ENCODE peak calls at places on chromosome 1, in eight cellular contexts. One of them, this sample, is unnamed.

GRCh38 chr1:236421022-236421421 is 26.9 kb downstream of the EDARADD start:
- DNase-seq in NB4: no peak
- DNase-seq in tibial artery: no peak
- DNase-seq in Peyer's patch: no peak
- DNase-seq in GM23248: peak
- DNase-seq in SK-N-SH: no peak
- DNase-seq in neural progenitor cell: no peak
- DNase-seq in neuronal stem cell: no peak
- DNase-seq in this sample: no peak

GRCh38 chr1:77834771-77835334 is 53.6 kb upstream of the NEXN start:
- DNase-seq in SK-N-SH: no peak
- DNase-seq in tibial artery: peak
- DNase-seq in NB4: no peak
- DNase-seq in GM23248: peak
- DNase-seq in Peyer's patch: no peak
- DNase-seq in neural progenitor cell: no peak
- DNase-seq in neuronal stem cell: no peak
- DNase-seq in this sample: peak

GRCh38 chr1:228161866-228162265 is 3.7 kb upstream of the IBA57 start:
- DNase-seq in GM23248: no peak
- DNase-seq in neural progenitor cell: peak
- DNase-seq in Peyer's patch: no peak
- DNase-seq in neuronal stem cell: no peak
- DNase-seq in tibial artery: no peak
- DNase-seq in SK-N-SH: no peak
- DNase-seq in NB4: no peak
- DNase-seq in this sample: no peak

GRCh38 chr1:184110253-184111204 is 59.0 kb downstream of the TSEN15 start:
- DNase-seq in tibial artery: no peak
- DNase-seq in neuronal stem cell: no peak
- DNase-seq in neural progenitor cell: no peak
- DNase-seq in Peyer's patch: no peak
- DNase-seq in SK-N-SH: peak
- DNase-seq in NB4: peak
- DNase-seq in GM23248: no peak
- DNase-seq in this sample: peak

GRCh38 chr1:113439272-113439660 is 49.0 kb downstream of the MAGI3 start:
- DNase-seq in tibial artery: no peak
- DNase-seq in SK-N-SH: no peak
- DNase-seq in Peyer's patch: no peak
- DNase-seq in neural progenitor cell: no peak
- DNase-seq in neuronal stem cell: no peak
- DNase-seq in NB4: no peak
- DNase-seq in GM23248: no peak
- DNase-seq in this sample: no peak

GRCh38 chr1:116164056-116164889 is 53.1 kb downstream of the MAB21L3 start:
- DNase-seq in tibial artery: peak
- DNase-seq in neural progenitor cell: no peak
- DNase-seq in GM23248: peak
- DNase-seq in neuronal stem cell: no peak
- DNase-seq in NB4: no peak
- DNase-seq in SK-N-SH: peak
- DNase-seq in Peyer's patch: no peak
- DNase-seq in this sample: no peak

GRCh38 chr1:65068202-65069011 is 79.6 kb upstream of the AK4 start:
- DNase-seq in NB4: no peak
- DNase-seq in neural progenitor cell: no peak
- DNase-seq in Peyer's patch: no peak
- DNase-seq in neuronal stem cell: no peak
- DNase-seq in SK-N-SH: peak
- DNase-seq in GM23248: peak
- DNase-seq in tibial artery: no peak
- DNase-seq in this sample: peak

GRCh38 chr1:151867785-151868403 is 14.4 kb upstream of the THEM5 start:
- DNase-seq in neuronal stem cell: no peak
- DNase-seq in GM23248: peak
- DNase-seq in NB4: peak
- DNase-seq in Peyer's patch: no peak
- DNase-seq in SK-N-SH: no peak
- DNase-seq in neural progenitor cell: no peak
- DNase-seq in tibial artery: no peak
- DNase-seq in this sample: peak

GRCh38 chr1:221994274-221994698 is 252.4 kb upstream of the DUSP10 start:
- DNase-seq in SK-N-SH: no peak
- DNase-seq in GM23248: peak
- DNase-seq in neuronal stem cell: no peak
- DNase-seq in tibial artery: no peak
- DNase-seq in NB4: peak
- DNase-seq in Peyer's patch: no peak
- DNase-seq in neural progenitor cell: no peak
- DNase-seq in this sample: peak

GRCh38 chr1:240824238-240824637 is 212.3 kb upstream of the GREM2 start:
- DNase-seq in neuronal stem cell: no peak
- DNase-seq in Peyer's patch: no peak
- DNase-seq in SK-N-SH: no peak
- DNase-seq in neural progenitor cell: no peak
- DNase-seq in GM23248: no peak
- DNase-seq in NB4: no peak
- DNase-seq in tibial artery: no peak
- DNase-seq in this sample: no peak

GRCh38 chr1:54978528-54979326 is 1.7 kb upstream of the TMEM61 start:
- DNase-seq in SK-N-SH: no peak
- DNase-seq in GM23248: no peak
- DNase-seq in Peyer's patch: no peak
- DNase-seq in tibial artery: no peak
- DNase-seq in neural progenitor cell: no peak
- DNase-seq in neuronal stem cell: no peak
- DNase-seq in NB4: no peak
- DNase-seq in this sample: peak

GRCh38 chr1:246020231-246020954 is 486.7 kb downstream of the SMYD3 start:
- DNase-seq in SK-N-SH: no peak
- DNase-seq in GM23248: no peak
- DNase-seq in neuronal stem cell: no peak
- DNase-seq in tibial artery: no peak
- DNase-seq in Peyer's patch: no peak
- DNase-seq in NB4: peak
- DNase-seq in neural progenitor cell: no peak
- DNase-seq in this sample: no peak

GRCh38 chr1:32539584-32540571 is 651 bp downstream of the ZBTB8A start:
- DNase-seq in Peyer's patch: peak
- DNase-seq in NB4: peak
- DNase-seq in SK-N-SH: peak
- DNase-seq in neural progenitor cell: peak
- DNase-seq in neuronal stem cell: peak
- DNase-seq in GM23248: peak
- DNase-seq in tibial artery: peak
- DNase-seq in this sample: peak

DNA sequence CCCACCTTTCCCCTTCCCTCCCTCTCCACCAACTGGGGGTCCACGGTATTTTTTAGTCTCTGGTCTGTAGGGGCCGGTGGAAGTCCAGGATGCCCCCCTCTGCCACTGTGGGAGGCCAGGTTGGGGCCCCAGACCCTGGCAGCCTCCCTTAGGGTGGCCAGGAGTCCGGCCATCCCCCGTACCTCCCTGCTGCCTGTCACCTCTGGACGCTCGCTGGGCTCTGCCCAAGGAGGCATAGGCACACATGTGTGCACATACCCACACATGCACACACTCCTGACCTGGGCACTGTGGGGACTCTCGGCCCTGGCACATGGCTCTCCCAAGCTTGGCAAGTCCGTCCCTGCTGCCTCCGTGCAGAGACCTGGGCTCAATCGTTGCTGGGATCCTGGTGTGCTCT is 53.0 kb downstream of the DISP3 start:
- DNase-seq in neural progenitor cell: no peak
- DNase-seq in tibial artery: no peak
- DNase-seq in neuronal stem cell: no peak
- DNase-seq in NB4: no peak
- DNase-seq in GM23248: no peak
- DNase-seq in Peyer's patch: no peak
- DNase-seq in SK-N-SH: no peak
- DNase-seq in this sample: no peak
- H3K4me3 ChIP-seq in neural progenitor cell: no peak
- H3K4me3 ChIP-seq in tibial artery: no peak
- H3K4me3 ChIP-seq in neuronal stem cell: no peak
- H3K4me3 ChIP-seq in NB4: no peak
- H3K4me3 ChIP-seq in GM23248: no peak
- H3K4me3 ChIP-seq in Peyer's patch: no peak
- H3K4me3 ChIP-seq in SK-N-SH: no peak
- H3K4me3 ChIP-seq in this sample: no peak

GRCh38 chr1:111219466-111220286 is 7.8 kb upstream of the CHI3L2 start:
- DNase-seq in GM23248: no peak
- DNase-seq in neural progenitor cell: peak
- DNase-seq in NB4: peak
- DNase-seq in SK-N-SH: no peak
- DNase-seq in Peyer's patch: no peak
- DNase-seq in neuronal stem cell: peak
- DNase-seq in tibial artery: no peak
- DNase-seq in this sample: no peak

GRCh38 chr1:111220302-111220890 is 7.1 kb upstream of the CHI3L2 start:
- DNase-seq in neural progenitor cell: no peak
- DNase-seq in tibial artery: no peak
- DNase-seq in GM23248: no peak
- DNase-seq in NB4: no peak
- DNase-seq in SK-N-SH: no peak
- DNase-seq in Peyer's patch: no peak
- DNase-seq in neuronal stem cell: no peak
- DNase-seq in this sample: no peak

GRCh38 chr1:111221633-111222286 is 5.8 kb upstream of the CHI3L2 start:
- DNase-seq in SK-N-SH: no peak
- DNase-seq in neuronal stem cell: no peak
- DNase-seq in GM23248: no peak
- DNase-seq in neural progenitor cell: no peak
- DNase-seq in tibial artery: no peak
- DNase-seq in Peyer's patch: no peak
- DNase-seq in NB4: peak
- DNase-seq in this sample: no peak

GRCh38 chr1:111222308-111223125 is 5.0 kb upstream of the CHI3L2 start:
- DNase-seq in NB4: peak
- DNase-seq in neural progenitor cell: peak
- DNase-seq in Peyer's patch: peak
- DNase-seq in GM23248: peak
- DNase-seq in SK-N-SH: peak
- DNase-seq in neuronal stem cell: peak
- DNase-seq in tibial artery: peak
- DNase-seq in this sample: peak

GRCh38 chr1:111221276-111221632 is 6.3 kb upstream of the CHI3L2 start:
- DNase-seq in NB4: no peak
- DNase-seq in GM23248: no peak
- DNase-seq in neuronal stem cell: no peak
- DNase-seq in neural progenitor cell: no peak
- DNase-seq in SK-N-SH: no peak
- DNase-seq in Peyer's patch: no peak
- DNase-seq in tibial artery: no peak
- DNase-seq in this sample: no peak
- H3K4me3 ChIP-seq in NB4: no peak
- H3K4me3 ChIP-seq in GM23248: no peak
- H3K4me3 ChIP-seq in neuronal stem cell: no peak
- H3K4me3 ChIP-seq in neural progenitor cell: no peak
- H3K4me3 ChIP-seq in SK-N-SH: no peak
- H3K4me3 ChIP-seq in Peyer's patch: no peak
- H3K4me3 ChIP-seq in tibial artery: no peak
- H3K4me3 ChIP-seq in this sample: no peak

GRCh38 chr1:21260405-21261129 is 29.7 kb downstream of the ECE1 start:
- DNase-seq in GM23248: no peak
- DNase-seq in neural progenitor cell: no peak
- DNase-seq in SK-N-SH: no peak
- DNase-seq in Peyer's patch: no peak
- DNase-seq in neuronal stem cell: no peak
- DNase-seq in NB4: no peak
- DNase-seq in tibial artery: no peak
- DNase-seq in this sample: peak

GRCh38 chr1:21263653-21264225 is 26.5 kb downstream of the ECE1 start:
- DNase-seq in neuronal stem cell: no peak
- DNase-seq in Peyer's patch: no peak
- DNase-seq in GM23248: no peak
- DNase-seq in neural progenitor cell: no peak
- DNase-seq in NB4: no peak
- DNase-seq in tibial artery: no peak
- DNase-seq in SK-N-SH: no peak
- DNase-seq in this sample: peak

GRCh38 chr1:21263052-21263429 is 27.2 kb downstream of the ECE1 start:
- DNase-seq in NB4: no peak
- DNase-seq in tibial artery: no peak
- DNase-seq in GM23248: no peak
- DNase-seq in neuronal stem cell: no peak
- DNase-seq in SK-N-SH: no peak
- DNase-seq in Peyer's patch: no peak
- DNase-seq in neural progenitor cell: no peak
- DNase-seq in this sample: no peak

GRCh38 chr1:21261551-21262281 is 28.5 kb downstream of the ECE1 start:
- DNase-seq in Peyer's patch: peak
- DNase-seq in tibial artery: peak
- DNase-seq in neural progenitor cell: no peak
- DNase-seq in GM23248: peak
- DNase-seq in NB4: peak
- DNase-seq in neuronal stem cell: no peak
- DNase-seq in SK-N-SH: peak
- DNase-seq in this sample: peak

GRCh38 chr1:21262282-21263051 is 27.8 kb downstream of the ECE1 start:
- DNase-seq in SK-N-SH: peak
- DNase-seq in NB4: no peak
- DNase-seq in Peyer's patch: peak
- DNase-seq in neural progenitor cell: peak
- DNase-seq in neuronal stem cell: no peak
- DNase-seq in GM23248: peak
- DNase-seq in tibial artery: peak
- DNase-seq in this sample: peak
- H3K4me3 ChIP-seq in SK-N-SH: no peak
- H3K4me3 ChIP-seq in NB4: no peak
- H3K4me3 ChIP-seq in Peyer's patch: no peak
- H3K4me3 ChIP-seq in neural progenitor cell: no peak
- H3K4me3 ChIP-seq in neuronal stem cell: peak
- H3K4me3 ChIP-seq in GM23248: peak
- H3K4me3 ChIP-seq in tibial artery: no peak
- H3K4me3 ChIP-seq in this sample: peak

DNA sequence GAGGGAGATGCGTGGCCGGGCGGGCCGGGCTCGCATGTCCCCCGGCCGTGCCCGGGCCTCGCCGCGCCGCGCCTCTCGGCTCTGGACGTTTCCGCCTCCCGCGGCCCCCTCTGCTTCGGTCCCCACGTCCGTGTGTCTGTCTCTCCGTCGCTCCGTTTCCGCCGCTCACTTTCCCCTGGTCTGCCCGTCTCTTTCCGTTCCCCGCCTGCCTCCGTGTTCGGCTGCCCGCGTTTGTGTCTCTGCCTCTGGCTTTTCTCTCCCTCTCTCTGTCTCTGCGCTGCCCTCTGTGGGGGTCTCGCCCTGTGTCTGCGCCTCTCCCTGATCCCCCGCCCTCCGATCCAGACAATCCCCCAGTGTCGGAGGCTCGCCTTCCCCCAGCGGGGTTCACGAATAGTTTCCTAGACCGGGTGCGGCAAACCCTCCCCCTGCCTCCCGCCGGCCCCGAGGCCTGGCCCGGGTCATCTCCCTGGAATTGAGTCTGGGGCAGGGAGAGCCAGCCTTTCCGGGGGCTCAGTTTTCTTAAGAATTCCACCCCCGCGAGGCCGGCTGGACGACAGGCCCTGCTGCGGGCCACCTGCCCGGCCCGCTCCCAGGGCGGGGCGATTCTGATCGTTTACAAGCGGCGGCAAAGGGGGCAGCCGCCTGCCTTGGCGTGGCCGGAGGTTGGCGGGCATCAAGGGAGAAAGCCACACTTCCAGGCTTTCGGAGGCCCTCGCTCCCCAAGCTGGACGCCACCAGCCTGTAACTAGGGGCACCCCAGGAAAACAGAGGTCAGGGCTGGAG is 841 bp downstream of the NBL1 start:
- DNase-seq in neural progenitor cell: peak
- DNase-seq in neuronal stem cell: no peak
- DNase-seq in SK-N-SH: peak
- DNase-seq in tibial artery: no peak
- DNase-seq in GM23248: peak
- DNase-seq in Peyer's patch: peak
- DNase-seq in NB4: peak
- DNase-seq in this sample: peak
- H3K4me3 ChIP-seq in neural progenitor cell: peak
- H3K4me3 ChIP-seq in neuronal stem cell: peak
- H3K4me3 ChIP-seq in SK-N-SH: peak
- H3K4me3 ChIP-seq in tibial artery: peak
- H3K4me3 ChIP-seq in GM23248: peak
- H3K4me3 ChIP-seq in Peyer's patch: peak
- H3K4me3 ChIP-seq in NB4: peak
- H3K4me3 ChIP-seq in this sample: peak

This sample was measured in osteoblast.